ENCODE peak calls at places on chromosomes 13 and 19, in nine cellular contexts. R is suprapubic skin, W is hepatocyte, S is ovary, P is Peyer's patch, O is astrocyte, D is heart left ventricle, C is tibial nerve, I is cardiac muscle cell. H is an unnamed sample.

GRCh38 chr19:6039541-6040225 is 61.7 kb upstream of the RANBP3 start:
- DNase-seq in R (peak; percentile 55), W (no peak), S (no peak), P (no peak), O (peak; percentile 61), D (no peak), C (no peak), I (no peak), H (no peak)

GRCh38 chr13:21831654-21832324 is 160.9 kb downstream of the FGF9 start:
- DNase-seq in R (no peak), W (no peak), S (no peak), P (no peak), O (no peak), D (no peak), C (no peak), I (no peak), H (no peak)

GRCh38 chr13:113803409-113804016 is 44.5 kb downstream of the TMEM255B start:
- DNase-seq in R (peak; percentile 59), W (no peak), S (no peak), P (peak; percentile 24), O (no peak), D (peak; percentile 21), C (no peak), I (no peak), H (no peak)

GRCh38 chr13:47408546-47409319 is 511.9 kb upstream of the HTR2A start:
- DNase-seq in R (no peak), W (no peak), S (no peak), P (no peak), O (no peak), D (no peak), C (no peak), I (no peak), H (no peak)

GRCh38 chr13:103671547-103671946 is 605.3 kb upstream of the SLC10A2 start:
- DNase-seq in R (no peak), W (peak; percentile 9), S (no peak), P (no peak), O (no peak), D (no peak), C (no peak), I (no peak), H (no peak)

GRCh38 chr19:28878862-28879566 is 333.9 kb downstream of the UQCRFS1 start:
- DNase-seq in R (peak; percentile 74), W (peak; percentile 93), S (peak; percentile 49), P (no peak), O (peak; percentile 8), D (peak; percentile 60), C (peak; percentile 59), I (peak; percentile 93), H (peak; percentile 81)

GRCh38 chr19:497861-498590 is 1.7 kb downstream of the MADCAM1 start:
- DNase-seq in R (no peak), W (peak; percentile 27), S (peak; percentile 7), P (no peak), O (no peak), D (peak; percentile 20), C (no peak), I (no peak), H (peak; percentile 74)

GRCh38 chr19:10478903-10479384 is 24.2 kb downstream of the KEAP1 start:
- DNase-seq in R (peak; percentile 96), W (peak; percentile 71), S (peak; percentile 87), P (peak; percentile 83), O (peak; percentile 76), D (peak; percentile 94), C (peak; percentile 89), I (peak; percentile 90), H (peak; percentile 98)

GRCh38 chr19:932647-933552 is 7.1 kb downstream of the ARID3A start:
- DNase-seq in R (no peak), W (no peak), S (peak; percentile 89), P (peak; percentile 63), O (peak; percentile 87), D (peak; percentile 84), C (peak; percentile 64), I (peak; percentile 71), H (peak; percentile 58)

GRCh38 chr13:54232700-54233099 is 1204.1 kb downstream of the OLFM4 start:
- DNase-seq in R (no peak), W (no peak), S (no peak), P (no peak), O (no peak), D (no peak), C (no peak), I (no peak), H (no peak)

GRCh38 chr19:16527971-16528521 is 14.2 kb downstream of the CHERP start:
- DNase-seq in R (no peak), W (no peak), S (no peak), P (peak; percentile 50), O (no peak), D (no peak), C (no peak), I (peak; percentile 20), H (peak; percentile 85)

GRCh38 chr13:43473437-43473836 is 313.3 kb downstream of the ENOX1 start:
- DNase-seq in R (no peak), W (peak; percentile 20), S (no peak), P (no peak), O (no peak), D (no peak), C (no peak), I (peak; percentile 78), H (no peak)

GRCh38 chr19:11504502-11505031 is 1.1 kb downstream of the ZNF653 start:
- DNase-seq in R (no peak), W (no peak), S (no peak), P (no peak), O (no peak), D (no peak), C (no peak), I (no peak), H (no peak)

GRCh38 chr13:63088226-63088625 is 1672.6 kb upstream of the PCDH20 start:
- DNase-seq in R (no peak), W (no peak), S (no peak), P (no peak), O (peak; percentile 50), D (no peak), C (no peak), I (no peak), H (no peak)

GRCh38 chr19:58538257-58539168 is 5.4 kb upstream of the TRIM28 start:
- DNase-seq in R (peak; percentile 68), W (peak; percentile 83), S (no peak), P (no peak), O (no peak), D (no peak), C (no peak), I (peak; percentile 86), H (peak; percentile 96)

GRCh38 chr19:55178781-55179569 is 1.1 kb downstream of the SYT5 start:
- DNase-seq in R (no peak), W (peak; percentile 89), S (peak; percentile 36), P (peak; percentile 78), O (peak; percentile 70), D (peak; percentile 70), C (peak; percentile 18), I (peak; percentile 63), H (peak; percentile 93)

GRCh38 chr13:41054212-41054877 is 7.0 kb upstream of the WBP4 start:
- DNase-seq in R (no peak), W (peak; percentile 76), S (no peak), P (no peak), O (peak; percentile 61), D (no peak), C (peak; percentile 69), I (peak; percentile 57), H (no peak)

GRCh38 chr19:42368360-42368759 is 21.7 kb downstream of the CNFN start:
- DNase-seq in R (no peak), W (no peak), S (no peak), P (no peak), O (no peak), D (no peak), C (no peak), I (no peak), H (no peak)

GRCh38 chr19:9251236-9251635 is 506 bp downstream of the OR7E24 start:
- DNase-seq in R (no peak), W (no peak), S (no peak), P (no peak), O (no peak), D (no peak), C (no peak), I (no peak), H (no peak)

GRCh38 chr19:58009666-58010301 is 7.2 kb upstream of the ZNF606 start:
- DNase-seq in R (peak; percentile 76), W (peak; percentile 71), S (peak; percentile 85), P (peak; percentile 85), O (peak; percentile 70), D (peak; percentile 89), C (peak; percentile 61), I (peak; percentile 95), H (peak; percentile 89)

GRCh38 chr13:86856996-86857395 is 814.2 kb upstream of the SLITRK5 start:
- DNase-seq in R (no peak), W (no peak), S (no peak), P (no peak), O (peak; percentile 39), D (no peak), C (no peak), I (no peak), H (no peak)

GRCh38 chr19:37778613-37779138 is 710 bp downstream of the ZNF573 start:
- DNase-seq in R (no peak), W (peak; percentile 46), S (no peak), P (no peak), O (peak; percentile 9), D (no peak), C (no peak), I (peak; percentile 12), H (peak; percentile 54)

GRCh38 chr13:50410921-50411712 is 395.9 kb downstream of the KCNRG start:
- DNase-seq in R (no peak), W (peak; percentile 73), S (no peak), P (no peak), O (peak; percentile 90), D (no peak), C (no peak), I (peak; percentile 70), H (peak; percentile 65)
- H3K27ac ChIP-seq in R (no peak overlapping the region), W (peak overlapping the region; percentile 65), S (no peak overlapping the region), P (no peak overlapping the region), O (peak overlapping the region; percentile 33), D (no peak overlapping the region), C (no peak overlapping the region), I (peak overlapping the region; percentile 36), H (no peak overlapping the region)

GRCh38 chr13:35818577-35819165 is 312.5 kb downstream of the DCLK1 start:
- DNase-seq in R (no peak), W (peak; percentile 62), S (no peak), P (no peak), O (no peak), D (no peak), C (no peak), I (peak; percentile 57), H (no peak)
- TF ChIP-seq CTCF in R (no peak), W (peak; percentile 73), S (peak; percentile 39), P (peak; percentile 52), O (peak; percentile 58), D (peak; percentile 74), C (peak; percentile 78), I (peak; percentile 67), H (peak; percentile 86)

DNA sequence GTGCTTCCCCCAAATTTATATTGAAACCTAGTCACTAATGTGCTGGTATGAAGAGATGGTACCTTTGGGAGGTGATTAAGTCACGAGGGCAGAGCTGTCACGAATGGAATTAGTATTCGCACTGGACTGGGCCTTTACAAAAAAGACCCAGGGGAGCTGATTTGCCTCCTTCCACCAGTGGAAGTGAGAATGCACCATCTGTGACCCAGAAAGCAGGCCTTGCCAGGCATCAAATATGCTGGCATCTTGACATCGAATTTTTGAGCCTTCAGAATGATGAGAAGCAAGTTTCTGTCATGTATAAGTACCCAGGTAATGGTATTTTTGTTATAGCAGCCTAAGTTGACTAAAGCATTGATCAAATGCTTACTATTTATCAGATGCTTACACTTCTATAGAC is 373.6 kb downstream of the FGF14 start:
- DNase-seq in R (no peak), W (no peak), S (no peak), P (no peak), O (no peak), D (no peak), C (no peak), I (no peak), H (no peak)
- H3K4me3 ChIP-seq in R (no peak overlapping the region), W (no peak overlapping the region), S (no peak overlapping the region), P (no peak overlapping the region), O (no peak overlapping the region), D (no peak overlapping the region), C (no peak overlapping the region), I (no peak overlapping the region), H (no peak overlapping the region)

GRCh38 chr13:51600703-51601102 is 16.4 kb downstream of the WDFY2 start:
- DNase-seq in R (no peak), W (no peak), S (no peak), P (no peak), O (no peak), D (no peak), C (no peak), I (no peak), H (no peak)
- H3K27ac ChIP-seq in R (no peak overlapping the region), W (no peak overlapping the region), S (no peak overlapping the region), P (no peak overlapping the region), O (no peak overlapping the region), D (no peak overlapping the region), C (no peak overlapping the region), I (no peak overlapping the region), H (no peak overlapping the region)